ENCODE peak calls at places on chromosomes 11 and 22, in eight cellular contexts. Q, I, J, E, X, H, P and K are unnamed samples.

GRCh38 chr22:43658823-43659222 is 153.3 kb downstream of the EFCAB6 start:
- DNase-seq in I (no peak), H (no peak), E (no peak), X (no peak), Q (peak; percentile 50), J (no peak), P (no peak), K (no peak)

GRCh38 chr22:49586873-49587272 is 240.8 kb downstream of the BRD1 start:
- DNase-seq in E (no peak), X (no peak), I (no peak), J (no peak), Q (peak; percentile 64), H (no peak), P (no peak), K (no peak)

GRCh38 chr11:12512132-12512531 is 134.8 kb downstream of the PARVA start:
- DNase-seq in I (no peak), X (no peak), P (no peak), Q (no peak), E (no peak), H (no peak), J (peak; percentile 39), K (no peak)

GRCh38 chr11:7555067-7555699 is 41.4 kb downstream of the PPFIBP2 start:
- DNase-seq in Q (no peak), P (peak; percentile 85), H (no peak), I (no peak), E (no peak), J (no peak), X (no peak), K (no peak)

GRCh38 chr11:62770778-62771143 is 435 bp upstream of the TAF6L start:
- DNase-seq in H (no peak), X (no peak), P (no peak), I (no peak), J (peak; percentile 41), E (no peak), Q (no peak), K (peak; percentile 35)

GRCh38 chr11:12502041-12502440 is 124.7 kb downstream of the PARVA start:
- DNase-seq in P (no peak), E (no peak), H (no peak), Q (no peak), I (no peak), J (no peak), X (no peak), K (no peak)

GRCh38 chr11:20158597-20159257 is 1.5 kb downstream of the DBX1 start:
- DNase-seq in J (peak; percentile 33), I (no peak), H (peak; percentile 8), P (peak; percentile 41), Q (peak; percentile 81), X (peak; percentile 44), E (peak; percentile 3), K (peak; percentile 27)

GRCh38 chr11:44837650-44838049 is 110.9 kb downstream of the TSPAN18 start:
- DNase-seq in X (no peak), I (no peak), J (no peak), P (no peak), H (no peak), E (peak; percentile 27), Q (no peak), K (no peak)

GRCh38 chr11:45745065-45745811 is 59.7 kb upstream of the SLC35C1 start:
- DNase-seq in P (no peak), J (no peak), X (no peak), H (no peak), I (no peak), E (no peak), Q (no peak), K (no peak)

GRCh38 chr11:47847892-47848635 is at the start of gene NUP160:
- DNase-seq in I (no peak), J (peak; percentile 90), X (peak; percentile 91), Q (peak; percentile 91), P (peak; percentile 90), H (peak; percentile 83), E (no peak), K (peak; percentile 92)

GRCh38 chr11:63738720-63739360 is 29.7 kb downstream of the ZFTA start:
- DNase-seq in J (peak; percentile 50), X (peak; percentile 40), I (peak; percentile 29), P (peak; percentile 82), Q (peak; percentile 81), H (peak; percentile 80), E (peak; percentile 66), K (peak; percentile 86)

GRCh38 chr22:46036558-46037408 is 59.8 kb upstream of the WNT7B start:
- DNase-seq in J (peak; percentile 69), H (peak; percentile 48), P (peak; percentile 58), E (no peak), Q (peak; percentile 28), I (no peak), X (no peak), K (peak; percentile 78)

GRCh38 chr11:113401718-113402117 is 14.1 kb downstream of the ANKK1 start:
- DNase-seq in P (peak; percentile 72), Q (no peak), H (no peak), J (peak; percentile 91), X (no peak), I (peak; percentile 64), E (no peak), K (no peak)

GRCh38 chr11:110092577-110093406 is at the start of gene ZC3H12C:
- DNase-seq in P (peak; percentile 87), E (peak; percentile 72), Q (peak; percentile 79), J (peak; percentile 90), X (peak; percentile 80), I (peak; percentile 70), H (peak; percentile 84), K (peak; percentile 63)

GRCh38 chr11:70537576-70538571 is 139.5 kb downstream of the CTTN start:
- DNase-seq in H (no peak), P (no peak), Q (no peak), E (no peak), X (no peak), I (no peak), J (peak; percentile 44), K (no peak)

GRCh38 chr22:39122772-39123470 is 25.9 kb downstream of the APOBEC3H start:
- DNase-seq in P (no peak), X (peak; percentile 7), H (no peak), E (no peak), I (no peak), J (no peak), Q (no peak), K (no peak)

GRCh38 chr11:134666273-134667174 is 254.5 kb upstream of the B3GAT1 start:
- DNase-seq in P (peak; percentile 18), J (no peak), E (no peak), X (no peak), Q (no peak), I (no peak), H (no peak), K (no peak)

GRCh38 chr11:87398913-87399312 is 361.2 kb downstream of the TMEM135 start:
- DNase-seq in Q (no peak), J (no peak), I (no peak), X (no peak), E (no peak), H (no peak), P (no peak), K (no peak)

GRCh38 chr11:130779943-130780342 is 136.3 kb downstream of the SNX19 start:
- DNase-seq in H (no peak), E (no peak), I (no peak), P (no peak), Q (no peak), J (no peak), X (no peak), K (no peak)

GRCh38 chr11:65386307-65387081 is at the start of gene FRMD8:
- DNase-seq in I (no peak), X (peak; percentile 96), J (peak; percentile 99), H (peak; percentile 81), P (peak; percentile 95), Q (peak; percentile 78), E (no peak), K (peak; percentile 84)
- TF ChIP-seq CTCF in I (no peak), X (no peak), J (no peak), H (no peak), P (no peak), Q (no peak), E (no peak), K (no peak)

GRCh38 chr11:9992306-9992705 is 301.7 kb downstream of the SBF2 start:
- DNase-seq in E (no peak), H (no peak), Q (no peak), P (no peak), I (no peak), J (no peak), X (no peak), K (no peak)

DNA sequence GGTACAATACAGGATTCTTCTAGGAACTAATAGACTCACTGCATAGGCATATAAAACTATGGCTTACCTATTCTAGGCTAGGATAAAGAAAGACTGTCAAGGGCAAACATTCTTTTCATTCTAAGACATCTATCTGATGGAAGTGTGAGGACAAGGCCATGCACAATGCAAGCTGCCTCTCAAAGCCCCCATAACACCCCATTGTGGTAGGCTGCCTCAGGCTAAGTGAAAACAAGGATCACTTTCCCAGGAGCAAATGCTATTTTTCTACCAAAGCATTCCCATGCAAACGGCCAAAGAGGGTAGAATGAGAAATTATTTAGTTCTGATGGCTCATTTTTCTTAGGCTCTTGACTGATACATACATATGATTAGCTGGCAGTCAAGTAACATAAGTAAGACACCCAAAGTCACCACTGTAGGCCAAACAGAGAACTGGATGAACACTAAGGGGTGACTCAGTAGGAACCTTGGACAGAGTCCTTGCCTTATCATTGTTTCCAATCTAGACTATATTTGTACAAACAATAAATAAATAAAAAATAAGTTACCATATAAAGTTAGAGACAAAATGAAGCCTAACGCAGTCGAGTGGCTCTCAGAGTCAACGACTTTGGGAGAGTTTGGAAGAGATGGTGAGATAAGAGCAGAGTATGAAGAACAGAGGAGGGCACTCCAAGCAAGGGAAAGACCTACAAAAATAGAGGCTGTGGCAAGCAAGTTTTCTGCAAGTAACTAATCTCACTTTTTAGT is 303.6 kb downstream of the SBF2 start:
- DNase-seq in J (no peak), X (no peak), E (no peak), H (peak; percentile 12), I (no peak), Q (no peak), P (no peak), K (no peak)
- TF ChIP-seq CTCF in J (no peak), X (no peak), E (no peak), H (no peak), I (no peak), Q (no peak), P (no peak), K (no peak)

GRCh38 chr22:34975721-34976120 is 90.2 kb upstream of the ISX start:
- DNase-seq in I (no peak), Q (peak; percentile 24), H (peak; percentile 20), E (no peak), X (no peak), P (no peak), J (no peak), K (no peak)
- TF ChIP-seq CTCF in I (peak; percentile 43), Q (no peak), H (peak; percentile 20), E (no peak), X (no peak), P (no peak), J (no peak), K (no peak)

GRCh38 chr11:92740251-92740650 is 229.2 kb upstream of the MTNR1B start:
- DNase-seq in I (no peak), X (no peak), Q (no peak), P (no peak), J (no peak), E (no peak), H (no peak), K (no peak)

GRCh38 chr11:92739020-92739419 is 230.4 kb upstream of the MTNR1B start:
- DNase-seq in J (no peak), H (no peak), Q (no peak), I (no peak), X (no peak), E (no peak), P (no peak), K (no peak)

GRCh38 chr11:92738281-92738680 is 231.2 kb upstream of the MTNR1B start:
- DNase-seq in J (no peak), P (no peak), E (no peak), X (no peak), H (no peak), I (no peak), Q (no peak), K (no peak)

GRCh38 chr11:92735039-92735438 is 234.4 kb upstream of the MTNR1B start:
- DNase-seq in P (no peak), I (no peak), E (no peak), Q (no peak), X (no peak), H (peak; percentile 15), J (peak; percentile 6), K (no peak)
- TF ChIP-seq CTCF in P (no peak), I (peak; percentile 66), E (peak; percentile 9), Q (no peak), X (no peak), H (peak; percentile 57), J (peak; percentile 40), K (no peak)